ENCODE peak calls at places on chromosomes 3 and 15, in five cellular contexts. One of them, this sample, is unnamed.

GRCh38 chr3:57079221-57079831 is 18.9 kb downstream of the SPATA12 start:
- DNase-seq in ecto neural progenitor cell: no peak
- DNase-seq in epithelial cell of prostate: no peak
- DNase-seq in activated naive CD4-positive, alpha-beta T cell treated with anti-CD3 and anti-CD28 coated beads, Interleukin-2, amount 10 ng/mL, durations not matched to agents 7 days and 5 days: no peak
- DNase-seq in fibroblast of pulmonary artery: no peak
- DNase-seq in this sample: peak

GRCh38 chr3:56320907-56321306 is 147.4 kb downstream of the ERC2 start:
- DNase-seq in ecto neural progenitor cell: no peak
- DNase-seq in epithelial cell of prostate: no peak
- DNase-seq in activated naive CD4-positive, alpha-beta T cell treated with anti-CD3 and anti-CD28 coated beads, Interleukin-2, amount 10 ng/mL, durations not matched to agents 7 days and 5 days: no peak
- DNase-seq in fibroblast of pulmonary artery: no peak
- DNase-seq in this sample: no peak

GRCh38 chr15:45425135-45425534 is 46.8 kb upstream of the GATM start:
- DNase-seq in ecto neural progenitor cell: no peak
- DNase-seq in epithelial cell of prostate: no peak
- DNase-seq in activated naive CD4-positive, alpha-beta T cell treated with anti-CD3 and anti-CD28 coated beads, Interleukin-2, amount 10 ng/mL, durations not matched to agents 7 days and 5 days: no peak
- DNase-seq in fibroblast of pulmonary artery: peak
- DNase-seq in this sample: no peak

GRCh38 chr3:69890094-69890493 is 109.4 kb upstream of the SAMMSON start:
- DNase-seq in ecto neural progenitor cell: no peak
- DNase-seq in epithelial cell of prostate: peak
- DNase-seq in activated naive CD4-positive, alpha-beta T cell treated with anti-CD3 and anti-CD28 coated beads, Interleukin-2, amount 10 ng/mL, durations not matched to agents 7 days and 5 days: no peak
- DNase-seq in fibroblast of pulmonary artery: no peak
- DNase-seq in this sample: no peak

GRCh38 chr3:33447958-33448357 is 7.8 kb upstream of the UBP1 start:
- DNase-seq in ecto neural progenitor cell: no peak
- DNase-seq in epithelial cell of prostate: no peak
- DNase-seq in activated naive CD4-positive, alpha-beta T cell treated with anti-CD3 and anti-CD28 coated beads, Interleukin-2, amount 10 ng/mL, durations not matched to agents 7 days and 5 days: no peak
- DNase-seq in fibroblast of pulmonary artery: no peak
- DNase-seq in this sample: no peak

GRCh38 chr3:198076722-198077308 is 116.8 kb downstream of the LMLN start:
- DNase-seq in ecto neural progenitor cell: no peak
- DNase-seq in epithelial cell of prostate: no peak
- DNase-seq in activated naive CD4-positive, alpha-beta T cell treated with anti-CD3 and anti-CD28 coated beads, Interleukin-2, amount 10 ng/mL, durations not matched to agents 7 days and 5 days: no peak
- DNase-seq in fibroblast of pulmonary artery: no peak
- DNase-seq in this sample: no peak

GRCh38 chr15:40358492-40359353 is 704 bp downstream of the DISP2 start:
- DNase-seq in ecto neural progenitor cell: no peak
- DNase-seq in epithelial cell of prostate: no peak
- DNase-seq in activated naive CD4-positive, alpha-beta T cell treated with anti-CD3 and anti-CD28 coated beads, Interleukin-2, amount 10 ng/mL, durations not matched to agents 7 days and 5 days: peak
- DNase-seq in fibroblast of pulmonary artery: no peak
- DNase-seq in this sample: no peak

GRCh38 chr3:25153561-25153960 is 274.5 kb upstream of the RARB start:
- DNase-seq in ecto neural progenitor cell: no peak
- DNase-seq in epithelial cell of prostate: peak
- DNase-seq in activated naive CD4-positive, alpha-beta T cell treated with anti-CD3 and anti-CD28 coated beads, Interleukin-2, amount 10 ng/mL, durations not matched to agents 7 days and 5 days: no peak
- DNase-seq in fibroblast of pulmonary artery: no peak
- DNase-seq in this sample: no peak

GRCh38 chr3:136070953-136071949 is 105.7 kb downstream of the PPP2R3A start:
- DNase-seq in ecto neural progenitor cell: peak
- DNase-seq in epithelial cell of prostate: no peak
- DNase-seq in activated naive CD4-positive, alpha-beta T cell treated with anti-CD3 and anti-CD28 coated beads, Interleukin-2, amount 10 ng/mL, durations not matched to agents 7 days and 5 days: no peak
- DNase-seq in fibroblast of pulmonary artery: peak
- DNase-seq in this sample: no peak

GRCh38 chr3:51332156-51332555 is 52.9 kb upstream of the MANF start:
- DNase-seq in ecto neural progenitor cell: no peak
- DNase-seq in epithelial cell of prostate: no peak
- DNase-seq in activated naive CD4-positive, alpha-beta T cell treated with anti-CD3 and anti-CD28 coated beads, Interleukin-2, amount 10 ng/mL, durations not matched to agents 7 days and 5 days: no peak
- DNase-seq in fibroblast of pulmonary artery: no peak
- DNase-seq in this sample: no peak

GRCh38 chr3:38643090-38643489 is 6.4 kb downstream of the SCN5A start:
- DNase-seq in ecto neural progenitor cell: peak
- DNase-seq in epithelial cell of prostate: no peak
- DNase-seq in activated naive CD4-positive, alpha-beta T cell treated with anti-CD3 and anti-CD28 coated beads, Interleukin-2, amount 10 ng/mL, durations not matched to agents 7 days and 5 days: no peak
- DNase-seq in fibroblast of pulmonary artery: no peak
- DNase-seq in this sample: no peak

GRCh38 chr3:38827791-38828190 is 11.8 kb upstream of the SCN10A start:
- DNase-seq in ecto neural progenitor cell: no peak
- DNase-seq in epithelial cell of prostate: no peak
- DNase-seq in activated naive CD4-positive, alpha-beta T cell treated with anti-CD3 and anti-CD28 coated beads, Interleukin-2, amount 10 ng/mL, durations not matched to agents 7 days and 5 days: no peak
- DNase-seq in fibroblast of pulmonary artery: no peak
- DNase-seq in this sample: no peak

GRCh38 chr15:52563499-52564060 is 5.2 kb downstream of the ARPP19 start:
- DNase-seq in ecto neural progenitor cell: no peak
- DNase-seq in epithelial cell of prostate: no peak
- DNase-seq in activated naive CD4-positive, alpha-beta T cell treated with anti-CD3 and anti-CD28 coated beads, Interleukin-2, amount 10 ng/mL, durations not matched to agents 7 days and 5 days: no peak
- DNase-seq in fibroblast of pulmonary artery: no peak
- DNase-seq in this sample: no peak

GRCh38 chr3:148925841-148926240 is 60.7 kb downstream of the CPA3 start:
- DNase-seq in ecto neural progenitor cell: no peak
- DNase-seq in epithelial cell of prostate: no peak
- DNase-seq in activated naive CD4-positive, alpha-beta T cell treated with anti-CD3 and anti-CD28 coated beads, Interleukin-2, amount 10 ng/mL, durations not matched to agents 7 days and 5 days: no peak
- DNase-seq in fibroblast of pulmonary artery: no peak
- DNase-seq in this sample: no peak

GRCh38 chr3:45204136-45204535 is 22.0 kb downstream of the TMEM158 start:
- DNase-seq in ecto neural progenitor cell: no peak
- DNase-seq in epithelial cell of prostate: no peak
- DNase-seq in activated naive CD4-positive, alpha-beta T cell treated with anti-CD3 and anti-CD28 coated beads, Interleukin-2, amount 10 ng/mL, durations not matched to agents 7 days and 5 days: no peak
- DNase-seq in fibroblast of pulmonary artery: peak
- DNase-seq in this sample: no peak

GRCh38 chr3:99774467-99774866 is 43.2 kb upstream of the CMSS1 start:
- DNase-seq in ecto neural progenitor cell: no peak
- DNase-seq in epithelial cell of prostate: peak
- DNase-seq in activated naive CD4-positive, alpha-beta T cell treated with anti-CD3 and anti-CD28 coated beads, Interleukin-2, amount 10 ng/mL, durations not matched to agents 7 days and 5 days: no peak
- DNase-seq in fibroblast of pulmonary artery: peak
- DNase-seq in this sample: no peak